ENCODE peak calls at places on chromosomes 13 and 19, in four cellular contexts. J is stomach, G is transverse colon, D is SK-N-SH. V is an unnamed sample.
A peak's percentile ranks its signal among the peaks of the same experiment; 100 is the strongest.

GRCh38 chr13:51632643-51633357 is 48.5 kb downstream of the WDFY2 start:
- DNase-seq in J (no peak), G (no peak), D (no peak), V (peak; percentile 7)

GRCh38 chr19:31152906-31153305 is 196.3 kb downstream of the TSHZ3 start:
- DNase-seq in J (no peak), G (no peak), D (no peak), V (no peak)

GRCh38 chr19:43839139-43839538 is 12.0 kb downstream of the ZNF283 start:
- DNase-seq in J (no peak), G (no peak), D (no peak), V (no peak)

GRCh38 chr19:15108845-15109767 is 1.9 kb downstream of the SYDE1 start:
- DNase-seq in J (no peak), G (no peak), D (peak; percentile 35), V (no peak)

GRCh38 chr13:65926750-65927171 is 1303.4 kb downstream of the PCDH9 start:
- DNase-seq in J (peak; percentile 60), G (peak; percentile 9), D (no peak), V (peak; percentile 22)

GRCh38 chr19:35446194-35446593 is 1.9 kb upstream of the FFAR2 start:
- DNase-seq in J (no peak), G (no peak), D (no peak), V (no peak)

GRCh38 chr13:40666905-40667621 is 622 bp upstream of the FOXO1 start:
- DNase-seq in J (peak; percentile 48), G (peak; percentile 46), D (peak; percentile 86), V (peak; percentile 70)

GRCh38 chr13:38223093-38223492 is 126.6 kb upstream of the UFM1 start:
- DNase-seq in J (no peak), G (no peak), D (no peak), V (no peak)

GRCh38 chr19:34306824-34307223 is 52.5 kb downstream of the GARRE1 start:
- DNase-seq in J (no peak), G (no peak), D (no peak), V (no peak)

GRCh38 chr13:79548886-79549285 is 67.9 kb downstream of the NDFIP2 start:
- DNase-seq in J (no peak), G (no peak), D (peak; percentile 17), V (no peak)

GRCh38 chr13:110333837-110334236 is 26.8 kb downstream of the COL4A2 start:
- DNase-seq in J (no peak), G (no peak), D (no peak), V (no peak)

GRCh38 chr19:19185853-19186728 is 5.9 kb downstream of the BORCS8 start:
- DNase-seq in J (peak; percentile 37), G (peak; percentile 57), D (peak; percentile 83), V (peak; percentile 43)

GRCh38 chr19:34996978-34997640 is 3.0 kb upstream of the GRAMD1A start:
- DNase-seq in J (no peak), G (no peak), D (no peak), V (no peak)

GRCh38 chr13:40770609-40770933 is 419 bp downstream of the MRPS31 start:
- DNase-seq in J (no peak), G (no peak), D (no peak), V (no peak)

GRCh38 chr19:17255150-17255621 is 9.4 kb downstream of the USHBP1 start:
- DNase-seq in J (no peak), G (no peak), D (no peak), V (peak; percentile 76)

GRCh38 chr19:32200312-32201038 is 144.9 kb upstream of the ZNF507 start:
- DNase-seq in J (no peak), G (no peak), D (no peak), V (no peak)

GRCh38 chr19:5665781-5666513 is 14.4 kb downstream of the MICOS13 start:
- DNase-seq in J (no peak), G (no peak), D (no peak), V (no peak)

GRCh38 chr19:5666921-5667610 is 13.2 kb downstream of the MICOS13 start:
- DNase-seq in J (no peak), G (no peak), D (no peak), V (no peak)

GRCh38 chr19:5664515-5664914 is 15.8 kb downstream of the MICOS13 start:
- DNase-seq in J (no peak), G (no peak), D (no peak), V (no peak)

GRCh38 chr19:5663904-5664303 is 16.4 kb downstream of the MICOS13 start:
- DNase-seq in J (no peak), G (no peak), D (no peak), V (peak; percentile 65)

GRCh38 chr19:5661483-5661882 is 18.8 kb downstream of the MICOS13 start:
- DNase-seq in J (no peak), G (no peak), D (no peak), V (no peak)
- H3K36me3 ChIP-seq in J (peaks cover 100% of the 10 kb centered on the region), G (no peaks in the 10 kb centered on the region), D (peaks cover 47% of the 10 kb centered on the region), V (peaks cover 73% of the 10 kb centered on the region)

GRCh38 chr19:38684078-38684861 is 36.8 kb downstream of the ACTN4 start:
- DNase-seq in J (peak; percentile 64), G (peak; percentile 87), D (no peak), V (peak; percentile 84)
- TF ChIP-seq EP300 in J (no peak), G (peak; percentile 88), D (no peak), V (no peak)

GRCh38 chr13:29924951-29925350 is 74.5 kb upstream of the UBL3 start:
- DNase-seq in J (no peak), G (no peak), D (no peak), V (no peak)

GRCh38 chr13:29923554-29924481 is 73.4 kb upstream of the UBL3 start:
- DNase-seq in J (peak; percentile 94), G (peak; percentile 91), D (peak; percentile 38), V (peak; percentile 83)

GRCh38 chr13:29925457-29925856 is 75.0 kb upstream of the UBL3 start:
- DNase-seq in J (peak; percentile 91), G (peak; percentile 70), D (peak; percentile 50), V (peak; percentile 94)

GRCh38 chr13:29922896-29923295 is 72.5 kb upstream of the UBL3 start:
- DNase-seq in J (no peak), G (no peak), D (no peak), V (no peak)

GRCh38 chr13:29924482-29924884 is 74.1 kb upstream of the UBL3 start:
- DNase-seq in J (no peak), G (no peak), D (no peak), V (no peak)
- H3K4me1 ChIP-seq in J (peaks cover 56% of the 10 kb centered on the region), G (peaks cover 41% of the 10 kb centered on the region), D (peaks cover 14% of the 10 kb centered on the region), V (peaks cover 31% of the 10 kb centered on the region)

GRCh38 chr13:98403076-98403475 is 173.8 kb downstream of the STK24 start:
- DNase-seq in J (no peak), G (no peak), D (no peak), V (no peak)
- H3K36me3 ChIP-seq in J (peaks cover 14% of the 10 kb centered on the region), G (no peaks in the 10 kb centered on the region), D (peaks cover 8% of the 10 kb centered on the region), V (peaks cover 14% of the 10 kb centered on the region)

V was measured in upper lobe of left lung.